ENCODE peak calls at places on chromosomes 5 and 9, in six cellular contexts. N is AG10803, F is neural crest cell, W is tibial artery, H is psoas muscle, Y is left ventricle myocardium inferior. D is an unnamed sample.
A peak's percentile ranks its signal among the peaks of the same experiment; 100 is the strongest.

GRCh38 chr5:29963956-29964355 is 1229.5 kb upstream of the CDH6 start:
- DNase-seq in Y (no peak), H (no peak), W (no peak), F (no peak), N (no peak), D (no peak)

GRCh38 chr5:176740131-176740701 is 70.1 kb upstream of the UNC5A start:
- DNase-seq in Y (no peak), F (no peak), N (no peak), W (no peak), H (no peak), D (peak; percentile 40)

GRCh38 chr5:140348104-140348503 is 1.7 kb upstream of the HBEGF start:
- DNase-seq in F (no peak), Y (no peak), N (no peak), H (no peak), W (no peak), D (no peak)

GRCh38 chr9:22210262-22210661 is 201.2 kb upstream of the CDKN2B start:
- DNase-seq in N (peak; percentile 4), Y (no peak), F (no peak), W (no peak), H (no peak), D (no peak)

GRCh38 chr9:108163321-108164005 is 673.9 kb upstream of the KLF4 start:
- DNase-seq in Y (no peak), N (peak; percentile 56), W (no peak), F (no peak), H (no peak), D (no peak)

GRCh38 chr5:132495063-132495671 is 4.6 kb upstream of the IRF1 start:
- DNase-seq in W (no peak), Y (no peak), F (no peak), H (no peak), N (no peak), D (peak; percentile 64)

GRCh38 chr9:87827341-87827740 is 55.3 kb upstream of the SPATA31E1 start:
- DNase-seq in W (no peak), N (peak; percentile 35), Y (no peak), H (no peak), F (no peak), D (no peak)

GRCh38 chr5:65927497-65928340 is 1.3 kb downstream of the ERBIN start:
- DNase-seq in N (peak; percentile 74), Y (no peak), F (no peak), H (no peak), W (no peak), D (no peak)

GRCh38 chr9:77735515-77735914 is 87.4 kb upstream of the GNA14 start:
- DNase-seq in W (no peak), Y (no peak), F (no peak), N (peak; percentile 73), H (no peak), D (no peak)

GRCh38 chr5:51821697-51822096 is 438.4 kb downstream of the ISL1 start:
- DNase-seq in H (no peak), Y (no peak), N (no peak), F (no peak), W (no peak), D (no peak)

GRCh38 chr9:97558701-97559101 is 57.2 kb downstream of the TMOD1 start:
- DNase-seq in N (no peak), Y (no peak), W (no peak), H (no peak), F (no peak), D (no peak)

GRCh38 chr5:94329115-94329514 is 289.3 kb downstream of the KIAA0825 start:
- DNase-seq in H (no peak), W (no peak), Y (no peak), N (no peak), F (no peak), D (no peak)

GRCh38 chr9:34869390-34869789 is 88.7 kb upstream of the PHF24 start:
- DNase-seq in F (no peak), W (no peak), H (no peak), Y (no peak), N (peak; percentile 20), D (no peak)

GRCh38 chr5:51810592-51810991 is 427.3 kb downstream of the ISL1 start:
- DNase-seq in N (no peak), W (no peak), F (no peak), H (no peak), Y (no peak), D (no peak)

GRCh38 chr9:131056781-131057506 is 39.4 kb upstream of the AIF1L start:
- DNase-seq in N (no peak), Y (no peak), W (no peak), H (no peak), F (no peak), D (no peak)

GRCh38 chr5:179160584-179160983 is 100.4 kb downstream of the ZNF354C start:
- DNase-seq in N (peak; percentile 24), H (no peak), F (no peak), Y (no peak), W (no peak), D (peak; percentile 7)

GRCh38 chr9:134171316-134172197 is 7.2 kb upstream of the RNU6ATAC start:
- DNase-seq in F (no peak), H (peak; percentile 62), Y (no peak), N (peak; percentile 89), W (no peak), D (peak; percentile 84)

GRCh38 chr9:35616681-35617459 is 1.3 kb downstream of the CD72 start:
- DNase-seq in Y (peak; percentile 71), F (peak; percentile 43), W (peak; percentile 66), N (peak; percentile 50), H (peak; percentile 84), D (peak; percentile 89)

GRCh38 chr5:65151632-65152031 is 330.1 kb downstream of the ADAMTS6 start:
- DNase-seq in F (no peak), N (peak; percentile 88), Y (no peak), H (no peak), W (no peak), D (no peak)

GRCh38 chr9:137028013-137028280 is at the start of gene ABCA2:
- DNase-seq in N (no peak), F (no peak), W (no peak), H (no peak), Y (no peak), D (no peak)

GRCh38 chr5:39648539-39649200 is 223.9 kb upstream of the DAB2 start:
- DNase-seq in N (no peak), W (no peak), H (no peak), F (no peak), Y (no peak), D (no peak)

GRCh38 chr9:3475300-3476020 is 50.3 kb downstream of the RFX3 start:
- DNase-seq in Y (no peak), W (no peak), H (peak; percentile 38), N (no peak), F (no peak), D (no peak)

GRCh38 chr5:83321656-83322055 is 149.9 kb upstream of the VCAN start:
- DNase-seq in H (no peak), W (no peak), N (peak; percentile 50), Y (no peak), F (no peak), D (no peak)

GRCh38 chr9:120338340-120338739 is 241.6 kb downstream of the CDK5RAP2 start:
- DNase-seq in W (no peak), N (no peak), Y (no peak), H (no peak), F (no peak), D (no peak)

GRCh38 chr9:120336021-120336752 is 243.8 kb downstream of the CDK5RAP2 start:
- DNase-seq in F (no peak), N (no peak), H (no peak), W (no peak), Y (no peak), D (no peak)

GRCh38 chr9:120331913-120332312 is 248.1 kb downstream of the CDK5RAP2 start:
- DNase-seq in H (no peak), W (no peak), N (no peak), Y (no peak), F (no peak), D (no peak)

GRCh38 chr9:120337131-120337530 is 242.8 kb downstream of the CDK5RAP2 start:
- DNase-seq in W (no peak), H (no peak), Y (no peak), F (no peak), N (no peak), D (no peak)

DNA sequence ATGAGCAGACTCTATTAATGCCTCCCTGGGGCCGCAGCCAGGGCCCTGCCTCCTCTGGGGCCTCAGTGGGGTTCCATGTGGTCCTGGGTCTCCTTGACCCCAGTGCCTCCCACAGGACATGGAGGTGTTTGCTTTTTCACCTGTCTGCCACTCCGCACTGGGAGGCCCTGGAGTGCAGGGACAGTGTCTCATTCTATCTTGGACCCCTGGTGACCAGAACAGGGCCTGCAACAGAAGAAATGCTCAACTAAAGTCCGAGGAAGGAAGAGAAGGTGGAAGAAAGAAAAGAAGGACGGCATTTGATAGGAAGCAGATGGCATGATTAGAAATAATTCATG is 243.2 kb downstream of the CDK5RAP2 start:
- DNase-seq in F (no peak), W (no peak), H (no peak), Y (no peak), N (no peak), D (no peak)
- TF ChIP-seq CTCF in F (no peak), W (no peak), H (no peak), Y (no peak), N (no peak), D (no peak)

DNA sequence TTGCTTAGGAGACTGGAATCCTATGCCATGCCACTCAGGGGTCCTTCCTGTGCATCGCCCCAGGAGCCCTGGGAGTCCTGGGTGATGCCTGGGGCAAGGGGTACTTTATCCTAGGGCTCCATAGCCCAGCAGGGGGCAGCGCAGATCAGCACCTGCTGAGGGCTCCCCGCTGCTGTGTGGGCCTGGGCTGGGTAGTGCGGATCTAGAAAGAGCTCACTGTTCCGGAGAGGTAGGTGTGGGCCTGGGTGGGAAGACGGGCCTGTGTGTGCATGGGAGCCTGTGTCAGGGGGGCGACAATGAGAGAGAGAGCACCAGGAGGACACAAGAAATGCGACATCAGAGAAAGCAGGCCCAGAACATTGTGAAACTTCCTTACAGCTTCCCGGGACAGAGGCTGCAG is 11.4 kb upstream of the DAB2IP start:
- DNase-seq in N (no peak), Y (peak; percentile 65), W (no peak), H (peak; percentile 84), F (peak; percentile 68), D (peak; percentile 82)
- TF ChIP-seq CTCF in N (peak; percentile 35), Y (peak; percentile 74), W (peak; percentile 32), H (peak; percentile 67), F (peak; percentile 72), D (peak; percentile 64)

GRCh38 chr5:75584641-75585040 is 26.6 kb upstream of the ANKDD1B start:
- DNase-seq in F (no peak), Y (no peak), W (no peak), N (no peak), H (no peak), D (no peak)
- TF ChIP-seq CTCF in F (peak; percentile 51), Y (no peak), W (no peak), N (peak; percentile 32), H (no peak), D (no peak)

DNA sequence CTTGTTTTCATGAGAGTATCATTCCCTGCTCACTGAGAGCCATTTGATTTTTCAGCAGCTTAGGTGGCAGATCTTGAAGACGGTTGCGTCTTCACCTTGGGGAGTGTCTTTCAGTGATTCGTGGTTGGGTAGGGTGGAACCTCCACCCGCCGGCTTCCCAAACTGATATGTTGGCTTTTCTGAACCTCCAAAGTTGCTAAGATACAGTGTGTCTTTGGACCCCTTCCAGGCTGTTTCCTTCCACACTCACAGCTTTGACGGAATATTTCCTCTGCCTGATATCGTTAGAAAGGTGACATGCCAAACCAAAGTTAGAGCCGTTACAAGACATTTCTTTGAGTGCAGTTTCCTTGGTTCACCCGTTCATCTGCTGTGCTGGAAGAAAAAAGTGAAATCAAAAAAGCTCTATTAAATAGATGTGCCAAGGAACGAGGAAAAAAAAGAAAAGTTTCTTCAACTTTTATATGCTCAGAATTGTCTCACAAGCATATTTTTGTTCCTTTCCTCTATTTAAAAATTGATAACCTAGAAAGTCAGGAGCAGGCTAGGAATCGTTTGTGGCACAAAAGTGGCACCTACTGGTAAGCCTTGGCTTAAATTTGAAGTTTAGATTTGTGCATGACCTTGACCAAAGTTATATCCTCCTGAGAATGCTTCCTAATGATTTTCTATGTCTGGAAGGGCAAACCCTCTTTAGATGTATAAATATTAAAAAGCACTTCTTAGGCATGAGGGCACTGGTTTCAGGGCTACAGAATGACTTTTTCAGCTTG is 270.7 kb upstream of the WWC1 start:
- DNase-seq in N (no peak), W (no peak), H (no peak), Y (no peak), F (no peak), D (no peak)
- TF ChIP-seq CTCF in N (peak; percentile 37), W (peak; percentile 39), H (no peak), Y (no peak), F (peak; percentile 44), D (no peak)